ENCODE peak calls at places on chromosomes 16 and 17, in ten cellular contexts. One of them, this sample, is unnamed.

GRCh38 chr17:56834380-56835258 is 668 bp downstream of the DGKE start:
- DNase-seq in fibroblast of villous mesenchyme: peak
- DNase-seq in fibroblast of lung: peak
- DNase-seq in HS-27A: no peak
- DNase-seq in T follicular helper cell: peak
- DNase-seq in nucleus accumbens: peak
- DNase-seq in EH: peak
- DNase-seq in left cardiac atrium: peak
- DNase-seq in T-helper 17 cell: peak
- DNase-seq in stimulated activated CD8-positive, alpha-beta memory T cell treated with anti-CD3 and anti-CD28 coated beads, Interleukin-12 subunit alpha, Interleukin-12 subunit beta, amount 100 ng/mL, for 1 hour: peak
- DNase-seq in this sample: peak

GRCh38 chr17:82105417-82105881 is 7.4 kb upstream of the FASN start:
- DNase-seq in fibroblast of villous mesenchyme: no peak
- DNase-seq in fibroblast of lung: no peak
- DNase-seq in HS-27A: no peak
- DNase-seq in T follicular helper cell: no peak
- DNase-seq in nucleus accumbens: no peak
- DNase-seq in EH: no peak
- DNase-seq in left cardiac atrium: no peak
- DNase-seq in T-helper 17 cell: no peak
- DNase-seq in stimulated activated CD8-positive, alpha-beta memory T cell treated with anti-CD3 and anti-CD28 coated beads, Interleukin-12 subunit alpha, Interleukin-12 subunit beta, amount 100 ng/mL, for 1 hour: no peak
- DNase-seq in this sample: no peak

GRCh38 chr16:79645701-79646100 is 45.2 kb upstream of the MAF start:
- DNase-seq in fibroblast of villous mesenchyme: no peak
- DNase-seq in fibroblast of lung: no peak
- DNase-seq in HS-27A: no peak
- DNase-seq in T follicular helper cell: no peak
- DNase-seq in nucleus accumbens: no peak
- DNase-seq in EH: no peak
- DNase-seq in left cardiac atrium: no peak
- DNase-seq in T-helper 17 cell: no peak
- DNase-seq in stimulated activated CD8-positive, alpha-beta memory T cell treated with anti-CD3 and anti-CD28 coated beads, Interleukin-12 subunit alpha, Interleukin-12 subunit beta, amount 100 ng/mL, for 1 hour: no peak
- DNase-seq in this sample: no peak

GRCh38 chr16:84593825-84594724 is 23.8 kb downstream of the COTL1 start:
- DNase-seq in fibroblast of villous mesenchyme: peak
- DNase-seq in fibroblast of lung: peak
- DNase-seq in HS-27A: no peak
- DNase-seq in T follicular helper cell: peak
- DNase-seq in nucleus accumbens: peak
- DNase-seq in EH: no peak
- DNase-seq in left cardiac atrium: peak
- DNase-seq in T-helper 17 cell: peak
- DNase-seq in stimulated activated CD8-positive, alpha-beta memory T cell treated with anti-CD3 and anti-CD28 coated beads, Interleukin-12 subunit alpha, Interleukin-12 subunit beta, amount 100 ng/mL, for 1 hour: peak
- DNase-seq in this sample: peak

GRCh38 chr17:75684924-75685323 is 17.8 kb downstream of the SAP30BP start:
- DNase-seq in fibroblast of villous mesenchyme: no peak
- DNase-seq in fibroblast of lung: no peak
- DNase-seq in HS-27A: no peak
- DNase-seq in T follicular helper cell: no peak
- DNase-seq in nucleus accumbens: no peak
- DNase-seq in EH: peak
- DNase-seq in left cardiac atrium: no peak
- DNase-seq in T-helper 17 cell: no peak
- DNase-seq in stimulated activated CD8-positive, alpha-beta memory T cell treated with anti-CD3 and anti-CD28 coated beads, Interleukin-12 subunit alpha, Interleukin-12 subunit beta, amount 100 ng/mL, for 1 hour: no peak
- DNase-seq in this sample: no peak

GRCh38 chr17:39027037-39027436 is 59.8 kb upstream of the FBXO47 start:
- DNase-seq in fibroblast of villous mesenchyme: no peak
- DNase-seq in fibroblast of lung: peak
- DNase-seq in HS-27A: no peak
- DNase-seq in T follicular helper cell: no peak
- DNase-seq in nucleus accumbens: no peak
- DNase-seq in EH: peak
- DNase-seq in left cardiac atrium: peak
- DNase-seq in T-helper 17 cell: no peak
- DNase-seq in stimulated activated CD8-positive, alpha-beta memory T cell treated with anti-CD3 and anti-CD28 coated beads, Interleukin-12 subunit alpha, Interleukin-12 subunit beta, amount 100 ng/mL, for 1 hour: no peak
- DNase-seq in this sample: no peak

GRCh38 chr17:69523252-69523861 is 108.9 kb downstream of the MAP2K6 start:
- DNase-seq in fibroblast of villous mesenchyme: peak
- DNase-seq in fibroblast of lung: peak
- DNase-seq in HS-27A: no peak
- DNase-seq in T follicular helper cell: no peak
- DNase-seq in nucleus accumbens: peak
- DNase-seq in EH: peak
- DNase-seq in left cardiac atrium: no peak
- DNase-seq in T-helper 17 cell: no peak
- DNase-seq in stimulated activated CD8-positive, alpha-beta memory T cell treated with anti-CD3 and anti-CD28 coated beads, Interleukin-12 subunit alpha, Interleukin-12 subunit beta, amount 100 ng/mL, for 1 hour: no peak
- DNase-seq in this sample: no peak

GRCh38 chr17:29722411-29723198 is 99.9 kb upstream of the CORO6 start:
- DNase-seq in fibroblast of villous mesenchyme: peak
- DNase-seq in fibroblast of lung: peak
- DNase-seq in HS-27A: no peak
- DNase-seq in T follicular helper cell: peak
- DNase-seq in nucleus accumbens: no peak
- DNase-seq in EH: peak
- DNase-seq in left cardiac atrium: peak
- DNase-seq in T-helper 17 cell: peak
- DNase-seq in stimulated activated CD8-positive, alpha-beta memory T cell treated with anti-CD3 and anti-CD28 coated beads, Interleukin-12 subunit alpha, Interleukin-12 subunit beta, amount 100 ng/mL, for 1 hour: peak
- DNase-seq in this sample: no peak

GRCh38 chr16:27217256-27217655 is 13.9 kb downstream of the KDM8 start:
- DNase-seq in fibroblast of villous mesenchyme: peak
- DNase-seq in fibroblast of lung: peak
- DNase-seq in HS-27A: no peak
- DNase-seq in T follicular helper cell: no peak
- DNase-seq in nucleus accumbens: peak
- DNase-seq in EH: peak
- DNase-seq in left cardiac atrium: peak
- DNase-seq in T-helper 17 cell: no peak
- DNase-seq in stimulated activated CD8-positive, alpha-beta memory T cell treated with anti-CD3 and anti-CD28 coated beads, Interleukin-12 subunit alpha, Interleukin-12 subunit beta, amount 100 ng/mL, for 1 hour: no peak
- DNase-seq in this sample: no peak

GRCh38 chr17:37717627-37718382 is 27.1 kb downstream of the HNF1B start:
- DNase-seq in fibroblast of villous mesenchyme: peak
- DNase-seq in fibroblast of lung: peak
- DNase-seq in HS-27A: no peak
- DNase-seq in T follicular helper cell: no peak
- DNase-seq in nucleus accumbens: no peak
- DNase-seq in EH: peak
- DNase-seq in left cardiac atrium: no peak
- DNase-seq in T-helper 17 cell: no peak
- DNase-seq in stimulated activated CD8-positive, alpha-beta memory T cell treated with anti-CD3 and anti-CD28 coated beads, Interleukin-12 subunit alpha, Interleukin-12 subunit beta, amount 100 ng/mL, for 1 hour: no peak
- DNase-seq in this sample: no peak

GRCh38 chr17:18031955-18032354 is 7.0 kb downstream of the ATPAF2 start:
- DNase-seq in fibroblast of villous mesenchyme: peak
- DNase-seq in fibroblast of lung: peak
- DNase-seq in HS-27A: no peak
- DNase-seq in T follicular helper cell: no peak
- DNase-seq in nucleus accumbens: no peak
- DNase-seq in EH: peak
- DNase-seq in left cardiac atrium: no peak
- DNase-seq in T-helper 17 cell: no peak
- DNase-seq in stimulated activated CD8-positive, alpha-beta memory T cell treated with anti-CD3 and anti-CD28 coated beads, Interleukin-12 subunit alpha, Interleukin-12 subunit beta, amount 100 ng/mL, for 1 hour: no peak
- DNase-seq in this sample: no peak

GRCh38 chr16:80710918-80711317 is 93.5 kb downstream of the CDYL2 start:
- DNase-seq in fibroblast of villous mesenchyme: no peak
- DNase-seq in fibroblast of lung: no peak
- DNase-seq in HS-27A: no peak
- DNase-seq in T follicular helper cell: no peak
- DNase-seq in nucleus accumbens: no peak
- DNase-seq in EH: no peak
- DNase-seq in left cardiac atrium: no peak
- DNase-seq in T-helper 17 cell: no peak
- DNase-seq in stimulated activated CD8-positive, alpha-beta memory T cell treated with anti-CD3 and anti-CD28 coated beads, Interleukin-12 subunit alpha, Interleukin-12 subunit beta, amount 100 ng/mL, for 1 hour: no peak
- DNase-seq in this sample: no peak

This sample was measured in effector CD8-positive, alpha-beta T cell.